ENCODE peak calls at places on chromosomes 2 and 18, in five cellular contexts. One of them, this sample, is unnamed.

GRCh38 chr18:50866765-50867164 is 12.2 kb upstream of the ME2 start:
- DNase-seq in sigmoid colon: no peak
- DNase-seq in right lobe of liver: no peak
- DNase-seq in cardiac muscle cell: peak
- DNase-seq in HepG2: no peak
- DNase-seq in this sample: no peak

GRCh38 chr2:27973592-27973991 is 83.1 kb downstream of the BABAM2 start:
- DNase-seq in sigmoid colon: no peak
- DNase-seq in right lobe of liver: no peak
- DNase-seq in cardiac muscle cell: peak
- DNase-seq in HepG2: no peak
- DNase-seq in this sample: no peak

GRCh38 chr2:24827321-24828261 is 34.4 kb downstream of the CENPO start:
- DNase-seq in sigmoid colon: peak
- DNase-seq in right lobe of liver: peak
- DNase-seq in cardiac muscle cell: peak
- DNase-seq in HepG2: peak
- DNase-seq in this sample: no peak

GRCh38 chr18:7305416-7305815 is 74.5 kb downstream of the LRRC30 start:
- DNase-seq in sigmoid colon: no peak
- DNase-seq in right lobe of liver: no peak
- DNase-seq in cardiac muscle cell: no peak
- DNase-seq in HepG2: no peak
- DNase-seq in this sample: no peak

GRCh38 chr2:36192978-36193377 is 162.6 kb upstream of the CRIM1 start:
- DNase-seq in sigmoid colon: no peak
- DNase-seq in right lobe of liver: no peak
- DNase-seq in cardiac muscle cell: no peak
- DNase-seq in HepG2: no peak
- DNase-seq in this sample: no peak

GRCh38 chr2:207778298-207778882 is 8.7 kb upstream of the FZD5 start:
- DNase-seq in sigmoid colon: no peak
- DNase-seq in right lobe of liver: no peak
- DNase-seq in cardiac muscle cell: no peak
- DNase-seq in HepG2: no peak
- DNase-seq in this sample: no peak

GRCh38 chr2:64760131-64760530 is 106.4 kb upstream of the SERTAD2 start:
- DNase-seq in sigmoid colon: no peak
- DNase-seq in right lobe of liver: no peak
- DNase-seq in cardiac muscle cell: no peak
- DNase-seq in HepG2: no peak
- DNase-seq in this sample: no peak

GRCh38 chr2:134736167-134736885 is 17.5 kb upstream of the TMEM163 start:
- DNase-seq in sigmoid colon: no peak
- DNase-seq in right lobe of liver: no peak
- DNase-seq in cardiac muscle cell: peak
- DNase-seq in HepG2: no peak
- DNase-seq in this sample: no peak

GRCh38 chr18:61949946-61950345 is 57.1 kb upstream of the RNF152 start:
- DNase-seq in sigmoid colon: no peak
- DNase-seq in right lobe of liver: no peak
- DNase-seq in cardiac muscle cell: peak
- DNase-seq in HepG2: no peak
- DNase-seq in this sample: peak

GRCh38 chr2:85541753-85542457 is 2.9 kb downstream of the MAT2A start:
- DNase-seq in sigmoid colon: no peak
- DNase-seq in right lobe of liver: no peak
- DNase-seq in cardiac muscle cell: no peak
- DNase-seq in HepG2: no peak
- DNase-seq in this sample: no peak

GRCh38 chr2:149568138-149568537 is 19.4 kb downstream of the MMADHC start:
- DNase-seq in sigmoid colon: no peak
- DNase-seq in right lobe of liver: no peak
- DNase-seq in cardiac muscle cell: no peak
- DNase-seq in HepG2: no peak
- DNase-seq in this sample: no peak

GRCh38 chr2:68318686-68319396 is 908 bp downstream of the CNRIP1 start:
- DNase-seq in sigmoid colon: peak
- DNase-seq in right lobe of liver: peak
- DNase-seq in cardiac muscle cell: peak
- DNase-seq in HepG2: no peak
- DNase-seq in this sample: peak

GRCh38 chr2:128303911-128304310 is 14.8 kb downstream of the HS6ST1 start:
- DNase-seq in sigmoid colon: no peak
- DNase-seq in right lobe of liver: no peak
- DNase-seq in cardiac muscle cell: no peak
- DNase-seq in HepG2: no peak
- DNase-seq in this sample: no peak

GRCh38 chr2:63851912-63852311 is 10.2 kb downstream of the UGP2 start:
- DNase-seq in sigmoid colon: no peak
- DNase-seq in right lobe of liver: no peak
- DNase-seq in cardiac muscle cell: no peak
- DNase-seq in HepG2: no peak
- DNase-seq in this sample: no peak

GRCh38 chr2:129191530-129191929 is 787.9 kb upstream of the RAB6C start:
- DNase-seq in sigmoid colon: no peak
- DNase-seq in right lobe of liver: no peak
- DNase-seq in cardiac muscle cell: peak
- DNase-seq in HepG2: no peak
- DNase-seq in this sample: no peak

GRCh38 chr18:44130365-44130942 is 550.2 kb upstream of the SETBP1 start:
- DNase-seq in sigmoid colon: no peak
- DNase-seq in right lobe of liver: no peak
- DNase-seq in cardiac muscle cell: peak
- DNase-seq in HepG2: peak
- DNase-seq in this sample: no peak

GRCh38 chr2:205786976-205787375 is 104.7 kb downstream of the NRP2 start:
- DNase-seq in sigmoid colon: no peak
- DNase-seq in right lobe of liver: no peak
- DNase-seq in cardiac muscle cell: no peak
- DNase-seq in HepG2: peak
- DNase-seq in this sample: no peak

GRCh38 chr2:186503827-186504606 is 18.0 kb downstream of the ZC3H15 start:
- DNase-seq in sigmoid colon: no peak
- DNase-seq in right lobe of liver: no peak
- DNase-seq in cardiac muscle cell: peak
- DNase-seq in HepG2: peak
- DNase-seq in this sample: no peak

GRCh38 chr2:3034856-3035255 is 342.8 kb downstream of the EIPR1 start:
- DNase-seq in sigmoid colon: no peak
- DNase-seq in right lobe of liver: no peak
- DNase-seq in cardiac muscle cell: no peak
- DNase-seq in HepG2: no peak
- DNase-seq in this sample: no peak

GRCh38 chr18:55287146-55287806 is 300.7 kb downstream of the TCF4 start:
- DNase-seq in sigmoid colon: no peak
- DNase-seq in right lobe of liver: no peak
- DNase-seq in cardiac muscle cell: no peak
- DNase-seq in HepG2: no peak
- DNase-seq in this sample: no peak

GRCh38 chr2:160279813-160280465 is 79.9 kb upstream of the ITGB6 start:
- DNase-seq in sigmoid colon: no peak
- DNase-seq in right lobe of liver: no peak
- DNase-seq in cardiac muscle cell: peak
- DNase-seq in HepG2: no peak
- DNase-seq in this sample: no peak

GRCh38 chr2:146321175-146321574 is 1523.7 kb upstream of the ACVR2A start:
- DNase-seq in sigmoid colon: no peak
- DNase-seq in right lobe of liver: no peak
- DNase-seq in cardiac muscle cell: peak
- DNase-seq in HepG2: no peak
- DNase-seq in this sample: no peak

GRCh38 chr2:40367652-40368051 is 84.2 kb downstream of the SLC8A1 start:
- DNase-seq in sigmoid colon: no peak
- DNase-seq in right lobe of liver: no peak
- DNase-seq in cardiac muscle cell: peak
- DNase-seq in HepG2: no peak
- DNase-seq in this sample: no peak

GRCh38 chr2:169718930-169719504 is 14.6 kb upstream of the KLHL23 start:
- DNase-seq in sigmoid colon: no peak
- DNase-seq in right lobe of liver: no peak
- DNase-seq in cardiac muscle cell: no peak
- DNase-seq in HepG2: peak
- DNase-seq in this sample: no peak

GRCh38 chr2:117944816-117945215 is 69.1 kb downstream of the CCDC93 start:
- DNase-seq in sigmoid colon: no peak
- DNase-seq in right lobe of liver: no peak
- DNase-seq in cardiac muscle cell: no peak
- DNase-seq in HepG2: no peak
- DNase-seq in this sample: no peak
- H3K27ac ChIP-seq in sigmoid colon: no peak
- H3K27ac ChIP-seq in right lobe of liver: no peak
- H3K27ac ChIP-seq in cardiac muscle cell: no peak
- H3K27ac ChIP-seq in HepG2: no peak
- H3K27ac ChIP-seq in this sample: no peak

GRCh38 chr2:136787970-136788369 is 22.6 kb downstream of the THSD7B start:
- DNase-seq in sigmoid colon: no peak
- DNase-seq in right lobe of liver: no peak
- DNase-seq in cardiac muscle cell: no peak
- DNase-seq in HepG2: no peak
- DNase-seq in this sample: no peak

GRCh38 chr2:136785215-136785614 is 19.9 kb downstream of the THSD7B start:
- DNase-seq in sigmoid colon: no peak
- DNase-seq in right lobe of liver: no peak
- DNase-seq in cardiac muscle cell: no peak
- DNase-seq in HepG2: no peak
- DNase-seq in this sample: no peak

GRCh38 chr2:136783856-136784255 is 18.5 kb downstream of the THSD7B start:
- DNase-seq in sigmoid colon: no peak
- DNase-seq in right lobe of liver: no peak
- DNase-seq in cardiac muscle cell: no peak
- DNase-seq in HepG2: no peak
- DNase-seq in this sample: no peak
- H3K4me3 ChIP-seq in sigmoid colon: no peak
- H3K4me3 ChIP-seq in right lobe of liver: no peak
- H3K4me3 ChIP-seq in cardiac muscle cell: no peak
- H3K4me3 ChIP-seq in HepG2: no peak
- H3K4me3 ChIP-seq in this sample: no peak

DNA sequence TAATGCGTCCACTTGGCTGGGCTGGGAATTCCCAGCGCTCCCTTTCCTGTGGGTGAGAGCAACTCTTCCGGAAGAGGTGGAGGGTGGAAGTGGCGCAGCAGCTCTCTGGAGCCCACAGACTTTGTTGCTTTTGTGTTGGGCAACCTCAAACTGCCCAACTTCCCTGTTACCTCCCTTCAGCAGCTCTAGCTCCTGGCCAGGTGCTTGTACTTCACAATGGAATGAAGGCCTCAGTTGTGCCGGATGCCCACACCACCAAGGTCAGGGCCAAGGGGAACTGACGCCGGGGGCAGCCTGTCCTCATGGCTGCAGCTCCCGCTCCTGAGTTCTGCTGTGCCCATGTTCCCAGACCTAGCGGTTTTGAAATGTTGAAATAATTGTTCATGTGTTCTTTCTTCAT is 322.9 kb downstream of the GALR1 start:
- DNase-seq in sigmoid colon: no peak
- DNase-seq in right lobe of liver: no peak
- DNase-seq in cardiac muscle cell: no peak
- DNase-seq in HepG2: no peak
- DNase-seq in this sample: no peak
- H3K27ac ChIP-seq in sigmoid colon: no peak
- H3K27ac ChIP-seq in right lobe of liver: no peak
- H3K27ac ChIP-seq in cardiac muscle cell: no peak
- H3K27ac ChIP-seq in HepG2: no peak
- H3K27ac ChIP-seq in this sample: no peak

DNA sequence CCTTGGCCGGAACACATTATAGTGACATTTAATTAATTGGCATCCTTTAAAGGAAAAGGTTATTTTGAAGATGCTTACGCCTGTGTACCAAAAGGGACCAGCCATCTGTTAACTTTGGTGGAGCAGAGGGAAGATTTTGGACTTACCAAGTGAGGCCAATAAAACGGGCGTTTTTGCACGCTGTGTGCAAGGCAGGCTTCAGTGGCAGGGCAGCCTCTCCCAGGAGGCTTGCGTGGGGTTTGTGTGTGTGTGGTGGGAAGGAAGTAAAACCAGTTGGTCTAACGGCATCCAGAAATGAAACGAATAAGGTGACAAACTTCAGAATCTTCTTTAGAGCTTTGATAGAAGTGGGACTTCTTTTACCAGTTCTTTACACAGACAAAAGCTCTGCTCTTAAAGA is 191.7 kb downstream of the PRKCE start:
- DNase-seq in sigmoid colon: no peak
- DNase-seq in right lobe of liver: no peak
- DNase-seq in cardiac muscle cell: no peak
- DNase-seq in HepG2: no peak
- DNase-seq in this sample: no peak
- H3K4me3 ChIP-seq in sigmoid colon: no peak
- H3K4me3 ChIP-seq in right lobe of liver: no peak
- H3K4me3 ChIP-seq in cardiac muscle cell: no peak
- H3K4me3 ChIP-seq in HepG2: no peak
- H3K4me3 ChIP-seq in this sample: no peak

DNA sequence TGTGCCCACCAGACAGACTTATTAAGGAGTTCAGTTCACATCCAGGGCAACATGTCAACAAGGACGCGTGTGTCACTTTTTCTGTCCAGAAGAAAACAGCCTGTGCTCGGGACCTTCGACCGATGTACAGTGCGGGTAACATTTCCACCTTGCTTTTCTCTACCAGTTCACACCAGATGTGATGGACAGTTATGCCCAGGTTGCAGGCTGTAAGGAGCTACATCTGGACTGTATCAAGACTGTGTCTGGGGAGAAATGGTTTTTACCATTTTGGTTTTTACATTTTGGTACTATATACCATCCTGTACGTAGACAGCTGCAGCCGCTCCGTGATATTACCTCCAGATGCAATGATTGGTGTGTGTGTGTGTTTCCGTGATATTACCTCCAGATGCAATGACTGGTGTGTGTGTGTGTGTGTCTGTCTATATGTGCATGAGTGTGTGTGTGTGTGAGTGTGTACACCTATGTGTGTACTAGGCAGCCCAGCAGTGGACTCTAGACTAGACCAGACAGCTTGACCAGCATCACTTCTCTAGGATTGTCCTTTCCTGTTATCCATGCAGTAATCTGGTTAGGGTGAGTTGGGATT is 118.0 kb downstream of the COL6A3 start:
- DNase-seq in sigmoid colon: peak
- DNase-seq in right lobe of liver: no peak
- DNase-seq in cardiac muscle cell: no peak
- DNase-seq in HepG2: no peak
- DNase-seq in this sample: no peak
- H3K27ac ChIP-seq in sigmoid colon: no peak
- H3K27ac ChIP-seq in right lobe of liver: no peak
- H3K27ac ChIP-seq in cardiac muscle cell: peak
- H3K27ac ChIP-seq in HepG2: no peak
- H3K27ac ChIP-seq in this sample: no peak

GRCh38 chr18:21777814-21778213 is 37.2 kb downstream of the MIB1 start:
- DNase-seq in sigmoid colon: no peak
- DNase-seq in right lobe of liver: no peak
- DNase-seq in cardiac muscle cell: no peak
- DNase-seq in HepG2: no peak
- DNase-seq in this sample: no peak
- H3K4me3 ChIP-seq in sigmoid colon: no peak
- H3K4me3 ChIP-seq in right lobe of liver: no peak
- H3K4me3 ChIP-seq in cardiac muscle cell: no peak
- H3K4me3 ChIP-seq in HepG2: no peak
- H3K4me3 ChIP-seq in this sample: no peak